ENCODE peak calls at places on chromosomes 3 and 15, in six cellular contexts. G is D721Med, H is germinal center, Q is glutamatergic neuron, P is Calu3, R is A549. T is an unnamed sample.

GRCh38 chr3:127849368-127849767 is 27.1 kb upstream of the MGLL start:
- DNase-seq in G (no peak), H (no peak), Q (peak), P (no peak), R (no peak), T (no peak)

GRCh38 chr3:11459147-11459837 is 184.4 kb downstream of the VGLL4 start:
- DNase-seq in G (no peak), H (no peak), Q (no peak), P (no peak), R (no peak), T (no peak)

GRCh38 chr3:16012086-16012485 is 162.4 kb upstream of the GALNT15 start:
- DNase-seq in G (no peak), H (no peak), Q (no peak), P (no peak), R (no peak), T (no peak)

GRCh38 chr3:126546013-126546412 is 12.7 kb downstream of the C3orf22 start:
- DNase-seq in G (no peak), H (no peak), Q (peak), P (no peak), R (no peak), T (peak)

GRCh38 chr3:58352624-58353023 is 19.9 kb downstream of the PXK start:
- DNase-seq in G (no peak), H (no peak), Q (no peak), P (no peak), R (no peak), T (no peak)

GRCh38 chr3:72798552-72799195 is 49.6 kb downstream of the SHQ1 start:
- DNase-seq in G (no peak), H (no peak), Q (no peak), P (no peak), R (no peak), T (no peak)

GRCh38 chr3:158160958-158161357 is 51.1 kb downstream of the RSRC1 start:
- DNase-seq in G (no peak), H (no peak), Q (no peak), P (no peak), R (peak), T (no peak)

GRCh38 chr3:48039487-48040190 is 23.4 kb upstream of the MAP4 start:
- DNase-seq in G (no peak), H (no peak), Q (no peak), P (no peak), R (peak), T (no peak)

GRCh38 chr15:32905481-32905880 is 187.7 kb downstream of the GREM1 start:
- DNase-seq in G (no peak), H (no peak), Q (no peak), P (no peak), R (no peak), T (no peak)

GRCh38 chr3:39641210-39641718 is 168.1 kb upstream of the MYRIP start:
- DNase-seq in G (no peak), H (no peak), Q (no peak), P (no peak), R (no peak), T (no peak)

GRCh38 chr3:72791132-72791531 is 57.1 kb downstream of the SHQ1 start:
- DNase-seq in G (no peak), H (no peak), Q (no peak), P (no peak), R (no peak), T (no peak)